ENCODE peak calls at places on chromosomes 5 and 9, in eight cellular contexts. One of them, this sample, is unnamed. For H3K27me3, the result is how much of the 10 kb centered on the place peaks cover.

GRCh38 chr5:63070001-63070400 is 491.4 kb downstream of the LRRC70 start:
- DNase-seq in heart left ventricle: no peak
- DNase-seq in uterus: no peak
- DNase-seq in endodermal cell: no peak
- DNase-seq in K562: no peak
- DNase-seq in lower lobe of right lung: no peak
- DNase-seq in heart right ventricle: no peak
- DNase-seq in neuronal stem cell: peak
- DNase-seq in this sample: no peak

GRCh38 chr9:38687389-38687842 is 32.5 kb downstream of the FAM240B start:
- DNase-seq in K562: peak
- DNase-seq in endodermal cell: peak
- DNase-seq in uterus: no peak
- DNase-seq in heart right ventricle: peak
- DNase-seq in lower lobe of right lung: peak
- DNase-seq in heart left ventricle: peak
- DNase-seq in neuronal stem cell: no peak
- DNase-seq in this sample: no peak

GRCh38 chr9:125525846-125526619 is 181.0 kb downstream of the MAPKAP1 start:
- DNase-seq in heart left ventricle: peak
- DNase-seq in lower lobe of right lung: no peak
- DNase-seq in K562: no peak
- DNase-seq in uterus: no peak
- DNase-seq in endodermal cell: peak
- DNase-seq in heart right ventricle: peak
- DNase-seq in neuronal stem cell: no peak
- DNase-seq in this sample: no peak

GRCh38 chr5:72206994-72207393 is 99.7 kb downstream of the MAP1B start:
- DNase-seq in K562: no peak
- DNase-seq in neuronal stem cell: no peak
- DNase-seq in lower lobe of right lung: no peak
- DNase-seq in uterus: no peak
- DNase-seq in heart right ventricle: no peak
- DNase-seq in heart left ventricle: no peak
- DNase-seq in endodermal cell: no peak
- DNase-seq in this sample: no peak

GRCh38 chr5:116576043-116576713 is 1.6 kb upstream of the SEMA6A start:
- DNase-seq in endodermal cell: peak
- DNase-seq in neuronal stem cell: peak
- DNase-seq in uterus: peak
- DNase-seq in heart left ventricle: peak
- DNase-seq in lower lobe of right lung: peak
- DNase-seq in heart right ventricle: peak
- DNase-seq in K562: peak
- DNase-seq in this sample: peak

GRCh38 chr9:133535285-133535877 is 877 bp downstream of the ADAMTSL2 start:
- DNase-seq in heart right ventricle: no peak
- DNase-seq in neuronal stem cell: no peak
- DNase-seq in heart left ventricle: no peak
- DNase-seq in K562: no peak
- DNase-seq in lower lobe of right lung: no peak
- DNase-seq in uterus: no peak
- DNase-seq in endodermal cell: no peak
- DNase-seq in this sample: no peak

GRCh38 chr9:72384710-72385475 is 19.9 kb upstream of the ZFAND5 start:
- DNase-seq in heart left ventricle: no peak
- DNase-seq in heart right ventricle: no peak
- DNase-seq in lower lobe of right lung: no peak
- DNase-seq in neuronal stem cell: no peak
- DNase-seq in K562: no peak
- DNase-seq in endodermal cell: no peak
- DNase-seq in uterus: no peak
- DNase-seq in this sample: no peak

GRCh38 chr5:73088026-73088425 is 32.3 kb upstream of the TMEM171 start:
- DNase-seq in K562: no peak
- DNase-seq in endodermal cell: no peak
- DNase-seq in heart right ventricle: no peak
- DNase-seq in lower lobe of right lung: no peak
- DNase-seq in heart left ventricle: no peak
- DNase-seq in neuronal stem cell: no peak
- DNase-seq in uterus: no peak
- DNase-seq in this sample: no peak

GRCh38 chr9:79054500-79054899 is 517.3 kb upstream of the TLE4 start:
- DNase-seq in lower lobe of right lung: no peak
- DNase-seq in K562: no peak
- DNase-seq in endodermal cell: no peak
- DNase-seq in heart left ventricle: no peak
- DNase-seq in uterus: no peak
- DNase-seq in neuronal stem cell: no peak
- DNase-seq in heart right ventricle: no peak
- DNase-seq in this sample: no peak

GRCh38 chr5:81537905-81538535 is 144.1 kb upstream of the ACOT12 start:
- DNase-seq in neuronal stem cell: no peak
- DNase-seq in K562: no peak
- DNase-seq in heart right ventricle: no peak
- DNase-seq in uterus: no peak
- DNase-seq in endodermal cell: no peak
- DNase-seq in heart left ventricle: no peak
- DNase-seq in lower lobe of right lung: no peak
- DNase-seq in this sample: no peak

GRCh38 chr5:112419596-112420110 is 576 bp upstream of the EPB41L4A start:
- DNase-seq in heart left ventricle: peak
- DNase-seq in neuronal stem cell: peak
- DNase-seq in K562: peak
- DNase-seq in uterus: peak
- DNase-seq in lower lobe of right lung: peak
- DNase-seq in endodermal cell: peak
- DNase-seq in heart right ventricle: peak
- DNase-seq in this sample: no peak

GRCh38 chr9:95505676-95506437 is 10.9 kb downstream of the PTCH1 start:
- DNase-seq in lower lobe of right lung: no peak
- DNase-seq in endodermal cell: peak
- DNase-seq in heart right ventricle: peak
- DNase-seq in K562: peak
- DNase-seq in heart left ventricle: peak
- DNase-seq in uterus: peak
- DNase-seq in neuronal stem cell: peak
- DNase-seq in this sample: no peak
- H3K27ac ChIP-seq in lower lobe of right lung: peak
- H3K27ac ChIP-seq in endodermal cell: peak
- H3K27ac ChIP-seq in heart right ventricle: peak
- H3K27ac ChIP-seq in K562: peak
- H3K27ac ChIP-seq in heart left ventricle: peak
- H3K27ac ChIP-seq in uterus: peak
- H3K27ac ChIP-seq in neuronal stem cell: peak
- H3K27ac ChIP-seq in this sample: peak

GRCh38 chr5:167820266-167820988 is 471.0 kb upstream of the WWC1 start:
- DNase-seq in heart right ventricle: no peak
- DNase-seq in uterus: no peak
- DNase-seq in lower lobe of right lung: no peak
- DNase-seq in neuronal stem cell: no peak
- DNase-seq in K562: no peak
- DNase-seq in heart left ventricle: no peak
- DNase-seq in endodermal cell: no peak
- DNase-seq in this sample: no peak
- H3K27me3 ChIP-seq in heart right ventricle: under half
- H3K27me3 ChIP-seq in uterus: under half
- H3K27me3 ChIP-seq in lower lobe of right lung: under half
- H3K27me3 ChIP-seq in neuronal stem cell: under half
- H3K27me3 ChIP-seq in K562: under half
- H3K27me3 ChIP-seq in heart left ventricle: under half
- H3K27me3 ChIP-seq in endodermal cell: under half
- H3K27me3 ChIP-seq in this sample: under half

GRCh38 chr9:91150273-91151013 is 211.3 kb downstream of the AUH start:
- DNase-seq in endodermal cell: no peak
- DNase-seq in lower lobe of right lung: no peak
- DNase-seq in heart right ventricle: no peak
- DNase-seq in K562: no peak
- DNase-seq in heart left ventricle: no peak
- DNase-seq in uterus: no peak
- DNase-seq in neuronal stem cell: no peak
- DNase-seq in this sample: no peak
- H3K27ac ChIP-seq in endodermal cell: no peak
- H3K27ac ChIP-seq in lower lobe of right lung: peak
- H3K27ac ChIP-seq in heart right ventricle: no peak
- H3K27ac ChIP-seq in K562: no peak
- H3K27ac ChIP-seq in heart left ventricle: no peak
- H3K27ac ChIP-seq in uterus: peak
- H3K27ac ChIP-seq in neuronal stem cell: no peak
- H3K27ac ChIP-seq in this sample: no peak

GRCh38 chr9:978117-978830 is 1.8 kb downstream of the DMRT3 start:
- DNase-seq in neuronal stem cell: no peak
- DNase-seq in lower lobe of right lung: no peak
- DNase-seq in endodermal cell: no peak
- DNase-seq in K562: no peak
- DNase-seq in heart right ventricle: no peak
- DNase-seq in heart left ventricle: no peak
- DNase-seq in uterus: no peak
- DNase-seq in this sample: no peak
- H3K27me3 ChIP-seq in neuronal stem cell: half or more
- H3K27me3 ChIP-seq in lower lobe of right lung: half or more
- H3K27me3 ChIP-seq in endodermal cell: half or more
- H3K27me3 ChIP-seq in K562: under half
- H3K27me3 ChIP-seq in heart right ventricle: half or more
- H3K27me3 ChIP-seq in heart left ventricle: half or more
- H3K27me3 ChIP-seq in uterus: under half
- H3K27me3 ChIP-seq in this sample: half or more

GRCh38 chr9:122941560-122942234 is 877 bp downstream of the RABGAP1 start:
- DNase-seq in K562: no peak
- DNase-seq in endodermal cell: no peak
- DNase-seq in neuronal stem cell: no peak
- DNase-seq in lower lobe of right lung: no peak
- DNase-seq in heart left ventricle: no peak
- DNase-seq in uterus: no peak
- DNase-seq in heart right ventricle: no peak
- DNase-seq in this sample: no peak
- H3K27ac ChIP-seq in K562: peak
- H3K27ac ChIP-seq in endodermal cell: peak
- H3K27ac ChIP-seq in neuronal stem cell: peak
- H3K27ac ChIP-seq in lower lobe of right lung: peak
- H3K27ac ChIP-seq in heart left ventricle: peak
- H3K27ac ChIP-seq in uterus: peak
- H3K27ac ChIP-seq in heart right ventricle: peak
- H3K27ac ChIP-seq in this sample: peak

This sample was measured in dorsolateral prefrontal cortex.